ENCODE peak calls at places on chromosomes 11 and 22, in ten cellular contexts. R is COLO829; X is colonic mucosa; J is A549; A is left colon; S is MCF 10A; E is stimulated activated CD4-positive, alpha-beta T cell treated with anti-CD3 and anti-CD28 coated beads, Interleukin-12 subunit alpha, Interleukin-12 subunit beta, amount 100 ng/mL, for 4 hours; Y is stimulated activated CD8-positive, alpha-beta memory T cell treated with anti-CD3 and anti-CD28 coated beads, Interleukin-15, amount 100 ng/mL, for 1 hour; O is DMS153; U is fibroblast of pulmonary artery. I is an unnamed sample.

GRCh38 chr11:14645985-14646900 is 2.6 kb downstream of the PDE3B start:
- DNase-seq in R (no peak), X (no peak), J (no peak), A (no peak), S (no peak), E (no peak), Y (no peak), O (no peak), U (no peak), I (no peak)

GRCh38 chr11:93689166-93689734 is 27.8 kb downstream of the CEP295 start:
- DNase-seq in R (no peak), X (no peak), J (no peak), A (no peak), S (no peak), E (no peak), Y (no peak), O (no peak), U (no peak), I (no peak)

GRCh38 chr11:7046474-7046873 is 26.2 kb downstream of the NLRP14 start:
- DNase-seq in R (peak), X (no peak), J (no peak), A (no peak), S (peak), E (no peak), Y (no peak), O (no peak), U (peak), I (no peak)

GRCh38 chr22:39311592-39312400 is 7.6 kb downstream of the RPL3 start:
- DNase-seq in R (no peak), X (no peak), J (no peak), A (no peak), S (peak), E (no peak), Y (no peak), O (no peak), U (no peak), I (peak)

GRCh38 chr11:70424765-70425164 is 26.4 kb downstream of the CTTN start:
- DNase-seq in R (no peak), X (no peak), J (no peak), A (no peak), S (no peak), E (no peak), Y (no peak), O (no peak), U (no peak), I (no peak)

GRCh38 chr22:39990688-39991087 is 4.1 kb upstream of the FAM83F start:
- DNase-seq in R (no peak), X (no peak), J (no peak), A (no peak), S (no peak), E (no peak), Y (no peak), O (no peak), U (no peak), I (no peak)

GRCh38 chr11:10670099-10670498 is 23.5 kb downstream of the IRAG1 start:
- DNase-seq in R (no peak), X (no peak), J (no peak), A (no peak), S (no peak), E (no peak), Y (no peak), O (peak), U (no peak), I (peak)

GRCh38 chr11:10641314-10642206 is 52.0 kb downstream of the IRAG1 start:
- DNase-seq in R (no peak), X (no peak), J (no peak), A (no peak), S (no peak), E (no peak), Y (no peak), O (no peak), U (no peak), I (no peak)

GRCh38 chr11:95556342-95557151 is 233.0 kb downstream of the FAM76B start:
- DNase-seq in R (peak), X (no peak), J (no peak), A (no peak), S (no peak), E (peak), Y (no peak), O (no peak), U (peak), I (peak)

GRCh38 chr11:69899957-69900821 is 81.0 kb upstream of the FGF3 start:
- DNase-seq in R (no peak), X (no peak), J (no peak), A (no peak), S (no peak), E (no peak), Y (no peak), O (no peak), U (no peak), I (no peak)

GRCh38 chr22:30386960-30387848 is at the start of gene RNF215:
- DNase-seq in R (peak), X (peak), J (peak), A (peak), S (peak), E (peak), Y (peak), O (peak), U (peak), I (peak)

GRCh38 chr11:76661306-76661751 is 9.2 kb downstream of the LRRC32 start:
- DNase-seq in R (no peak), X (no peak), J (no peak), A (no peak), S (no peak), E (no peak), Y (no peak), O (no peak), U (no peak), I (no peak)

GRCh38 chr11:72676874-72677341 is 2.7 kb upstream of the PDE2A start:
- DNase-seq in R (peak), X (peak), J (peak), A (peak), S (peak), E (peak), Y (peak), O (no peak), U (peak), I (peak)

GRCh38 chr11:68965901-68966868 is 14.6 kb downstream of the MRGPRD start:
- DNase-seq in R (no peak), X (no peak), J (no peak), A (no peak), S (no peak), E (no peak), Y (no peak), O (no peak), U (no peak), I (no peak)

GRCh38 chr22:25709758-25710157 is 32.2 kb upstream of the MYO18B start:
- DNase-seq in R (no peak), X (no peak), J (no peak), A (no peak), S (no peak), E (no peak), Y (no peak), O (no peak), U (no peak), I (no peak)

GRCh38 chr11:36191941-36192340 is 97.3 kb downstream of the COMMD9 start:
- DNase-seq in R (no peak), X (no peak), J (no peak), A (no peak), S (no peak), E (no peak), Y (no peak), O (no peak), U (no peak), I (no peak)

GRCh38 chr11:86800076-86800955 is at the start of gene PRSS23:
- DNase-seq in R (no peak), X (peak), J (peak), A (peak), S (peak), E (peak), Y (no peak), O (peak), U (peak), I (peak)

GRCh38 chr22:38733329-38734202 is 22.2 kb downstream of the SUN2 start:
- DNase-seq in R (peak), X (peak), J (peak), A (peak), S (peak), E (peak), Y (peak), O (peak), U (peak), I (peak)

GRCh38 chr11:45900916-45901617 is 6.0 kb downstream of the FREY1 start:
- DNase-seq in R (no peak), X (no peak), J (no peak), A (no peak), S (no peak), E (no peak), Y (no peak), O (no peak), U (no peak), I (peak)

GRCh38 chr22:42269407-42270177 is 861 bp downstream of the TCF20 start:
- DNase-seq in R (peak), X (peak), J (peak), A (peak), S (peak), E (peak), Y (peak), O (peak), U (peak), I (peak)

GRCh38 chr11:118908931-118909618 is 16.7 kb downstream of the BCL9L start:
- DNase-seq in R (no peak), X (peak), J (no peak), A (peak), S (peak), E (no peak), Y (no peak), O (peak), U (peak), I (peak)

GRCh38 chr11:65132988-65133700 is 1.2 kb downstream of the SYVN1 start:
- DNase-seq in R (no peak), X (peak), J (peak), A (peak), S (peak), E (peak), Y (no peak), O (peak), U (no peak), I (peak)

GRCh38 chr22:46256358-46256958 is 6.4 kb upstream of the CDPF1 start:
- DNase-seq in R (no peak), X (no peak), J (no peak), A (no peak), S (no peak), E (no peak), Y (no peak), O (no peak), U (no peak), I (no peak)

GRCh38 chr11:62061356-62062222 is 62.2 kb upstream of the INCENP start:
- DNase-seq in R (peak), X (no peak), J (no peak), A (no peak), S (peak), E (no peak), Y (no peak), O (no peak), U (peak), I (no peak)

GRCh38 chr22:39179401-39179827 is 26.9 kb upstream of the CBX7 start:
- DNase-seq in R (no peak), X (no peak), J (no peak), A (no peak), S (no peak), E (no peak), Y (no peak), O (no peak), U (no peak), I (no peak)

GRCh38 chr22:38203090-38203810 is 1.5 kb downstream of the MAFF start:
- DNase-seq in R (no peak), X (peak), J (no peak), A (peak), S (peak), E (no peak), Y (no peak), O (peak), U (peak), I (peak)

GRCh38 chr11:9642894-9643293 is 21.0 kb upstream of the SWAP70 start:
- DNase-seq in R (no peak), X (no peak), J (no peak), A (no peak), S (no peak), E (no peak), Y (no peak), O (no peak), U (no peak), I (no peak)

GRCh38 chr22:45546333-45547015 is 43.8 kb downstream of the FBLN1 start:
- DNase-seq in R (no peak), X (no peak), J (no peak), A (no peak), S (no peak), E (no peak), Y (no peak), O (no peak), U (no peak), I (no peak)

GRCh38 chr11:108606070-108606469 is 12.5 kb upstream of the EXPH5 start:
- DNase-seq in R (no peak), X (no peak), J (no peak), A (no peak), S (no peak), E (no peak), Y (no peak), O (no peak), U (no peak), I (no peak)

GRCh38 chr11:61834278-61835004 is 6.3 kb downstream of the FADS2 start:
- DNase-seq in R (no peak), X (peak), J (no peak), A (peak), S (peak), E (no peak), Y (no peak), O (peak), U (peak), I (peak)

GRCh38 chr11:68142028-68142412 is 20.8 kb upstream of the CHKA start:
- DNase-seq in R (no peak), X (no peak), J (no peak), A (no peak), S (no peak), E (peak), Y (no peak), O (no peak), U (no peak), I (no peak)

GRCh38 chr11:44534215-44534711 is 31.2 kb upstream of the CD82 start:
- DNase-seq in R (no peak), X (no peak), J (no peak), A (no peak), S (no peak), E (no peak), Y (no peak), O (no peak), U (no peak), I (no peak)

GRCh38 chr22:39690901-39691620 is 120.5 kb downstream of the CACNA1I start:
- DNase-seq in R (no peak), X (no peak), J (no peak), A (no peak), S (no peak), E (peak), Y (no peak), O (no peak), U (peak), I (peak)

GRCh38 chr11:23078289-23078971 is 218.2 kb upstream of the CCDC179 start:
- DNase-seq in R (peak), X (no peak), J (no peak), A (no peak), S (no peak), E (no peak), Y (no peak), O (no peak), U (peak), I (no peak)

GRCh38 chr22:31350410-31350863 is 4.3 kb upstream of the PATZ1 start:
- DNase-seq in R (peak), X (peak), J (peak), A (no peak), S (peak), E (no peak), Y (no peak), O (peak), U (peak), I (peak)

GRCh38 chr22:46637711-46638600 is 17.8 kb downstream of the GRAMD4 start:
- DNase-seq in R (no peak), X (no peak), J (no peak), A (no peak), S (no peak), E (no peak), Y (no peak), O (no peak), U (no peak), I (no peak)

GRCh38 chr22:37804886-37805857 is 2.6 kb upstream of the GCAT start:
- DNase-seq in R (peak), X (peak), J (peak), A (peak), S (peak), E (peak), Y (no peak), O (peak), U (peak), I (peak)

GRCh38 chr11:62708423-62709261 is 1.2 kb downstream of the GNG3 start:
- DNase-seq in R (no peak), X (peak), J (no peak), A (peak), S (no peak), E (peak), Y (no peak), O (peak), U (no peak), I (peak)

GRCh38 chr22:31139066-31139465 is 1.2 kb downstream of the PLA2G3 start:
- DNase-seq in R (no peak), X (no peak), J (no peak), A (no peak), S (no peak), E (no peak), Y (no peak), O (no peak), U (no peak), I (no peak)